ENCODE peak calls at places on chromosome 15, in seven cellular contexts. I is mesendoderm, C is mesenchymal stem cell, E is IMR-90, H is H9, V is trophoblast cell, Y is H1. T is an unnamed sample.

GRCh38 chr15:50964075-50964474 is 55.6 kb downstream of the AP4E1 start:
- DNase-seq in I (no peak), C (no peak), E (no peak), H (no peak), V (no peak), Y (no peak), T (no peak)

GRCh38 chr15:47991376-47991775 is 129.4 kb upstream of the SLC24A5 start:
- DNase-seq in I (no peak), C (peak; percentile 83), E (peak; percentile 25), H (no peak), V (no peak), Y (no peak), T (no peak)

GRCh38 chr15:29133321-29133720 is 136.3 kb downstream of the NSMCE3 start:
- DNase-seq in I (no peak), C (no peak), E (no peak), H (peak; percentile 20), V (no peak), Y (no peak), T (no peak)

GRCh38 chr15:31179683-31180082 is 78.2 kb upstream of the TRPM1 start:
- DNase-seq in I (peak; percentile 67), C (no peak), E (no peak), H (peak; percentile 42), V (no peak), Y (peak; percentile 44), T (no peak)

GRCh38 chr15:25501828-25502446 is 63.1 kb upstream of the UBE3A start:
- DNase-seq in I (peak; percentile 83), C (peak; percentile 6), E (peak; percentile 41), H (peak; percentile 45), V (peak; percentile 86), Y (no peak), T (no peak)

GRCh38 chr15:45023659-45024320 is 795 bp downstream of the SORD start:
- DNase-seq in I (peak; percentile 70), C (no peak), E (peak; percentile 5), H (no peak), V (no peak), Y (no peak), T (peak; percentile 1)

GRCh38 chr15:31031471-31032064 is 40.1 kb upstream of the MTMR10 start:
- DNase-seq in I (no peak), C (peak; percentile 49), E (peak; percentile 72), H (no peak), V (no peak), Y (no peak), T (no peak)

GRCh38 chr15:84925906-84926305 is 41.4 kb downstream of the SLC28A1 start:
- DNase-seq in I (no peak), C (no peak), E (no peak), H (no peak), V (no peak), Y (no peak), T (no peak)

GRCh38 chr15:40955930-40956542 is 2.8 kb downstream of the CHAC1 start:
- DNase-seq in I (no peak), C (peak; percentile 32), E (peak; percentile 29), H (no peak), V (no peak), Y (no peak), T (no peak)

GRCh38 chr15:72492733-72493132 is 18.6 kb downstream of the ARIH1 start:
- DNase-seq in I (no peak), C (no peak), E (no peak), H (no peak), V (no peak), Y (no peak), T (no peak)

GRCh38 chr15:90062023-90062728 is 40.1 kb downstream of the IDH2 start:
- DNase-seq in I (peak; percentile 97), C (peak; percentile 31), E (no peak), H (peak; percentile 88), V (no peak), Y (peak; percentile 78), T (peak; percentile 52)

GRCh38 chr15:36843822-36844221 is 256.5 kb downstream of the MEIS2 start:
- DNase-seq in I (no peak), C (no peak), E (no peak), H (no peak), V (no peak), Y (no peak), T (no peak)

GRCh38 chr15:29276366-29276765 is 6.7 kb upstream of the NSMCE3 start:
- DNase-seq in I (no peak), C (no peak), E (peak; percentile 17), H (no peak), V (no peak), Y (no peak), T (no peak)

GRCh38 chr15:43511012-43511885 is 6.2 kb upstream of the MAP1A start:
- DNase-seq in I (peak; percentile 76), C (peak; percentile 50), E (no peak), H (peak; percentile 63), V (peak; percentile 44), Y (peak; percentile 63), T (no peak)

GRCh38 chr15:38373016-38373415 is 80.9 kb upstream of the FAM98B start:
- DNase-seq in I (peak; percentile 20), C (no peak), E (peak; percentile 52), H (no peak), V (no peak), Y (no peak), T (no peak)

GRCh38 chr15:55681631-55682030 is 61.3 kb downstream of the PRTG start:
- DNase-seq in I (no peak), C (no peak), E (no peak), H (no peak), V (no peak), Y (no peak), T (no peak)

GRCh38 chr15:87579537-87579936 is 677.0 kb downstream of the NTRK3 start:
- DNase-seq in I (no peak), C (no peak), E (no peak), H (no peak), V (no peak), Y (no peak), T (no peak)

GRCh38 chr15:39623550-39623931 is 42.7 kb downstream of the THBS1 start:
- DNase-seq in I (no peak), C (no peak), E (no peak), H (no peak), V (no peak), Y (no peak), T (no peak)

GRCh38 chr15:33722005-33722672 is 246.2 kb upstream of the CHRM5 start:
- DNase-seq in I (no peak), C (peak; percentile 70), E (peak; percentile 77), H (no peak), V (peak; percentile 56), Y (no peak), T (no peak)

GRCh38 chr15:30001592-30001991 is 81.2 kb upstream of the GOLGA8J start:
- DNase-seq in I (no peak), C (no peak), E (no peak), H (no peak), V (no peak), Y (no peak), T (no peak)

GRCh38 chr15:43516185-43516584 is 1.2 kb upstream of the MAP1A start:
- DNase-seq in I (peak; percentile 16), C (peak; percentile 28), E (no peak), H (no peak), V (no peak), Y (no peak), T (no peak)

GRCh38 chr15:61057830-61058529 is 171.1 kb downstream of the RORA start:
- DNase-seq in I (peak; percentile 34), C (no peak), E (peak; percentile 15), H (no peak), V (no peak), Y (no peak), T (no peak)

GRCh38 chr15:62853114-62853832 is 189.3 kb upstream of the TPM1 start:
- DNase-seq in I (no peak), C (peak; percentile 23), E (no peak), H (no peak), V (peak; percentile 61), Y (no peak), T (no peak)

GRCh38 chr15:42059661-42060476 is 34.5 kb downstream of the PLA2G4D start:
- DNase-seq in I (peak; percentile 69), C (peak; percentile 48), E (peak; percentile 21), H (peak; percentile 68), V (peak; percentile 84), Y (peak; percentile 91), T (peak; percentile 65)

GRCh38 chr15:25946241-25946786 is 83.2 kb upstream of the ATP10A start:
- DNase-seq in I (peak; percentile 22), C (no peak), E (no peak), H (peak; percentile 53), V (no peak), Y (no peak), T (no peak)

DNA sequence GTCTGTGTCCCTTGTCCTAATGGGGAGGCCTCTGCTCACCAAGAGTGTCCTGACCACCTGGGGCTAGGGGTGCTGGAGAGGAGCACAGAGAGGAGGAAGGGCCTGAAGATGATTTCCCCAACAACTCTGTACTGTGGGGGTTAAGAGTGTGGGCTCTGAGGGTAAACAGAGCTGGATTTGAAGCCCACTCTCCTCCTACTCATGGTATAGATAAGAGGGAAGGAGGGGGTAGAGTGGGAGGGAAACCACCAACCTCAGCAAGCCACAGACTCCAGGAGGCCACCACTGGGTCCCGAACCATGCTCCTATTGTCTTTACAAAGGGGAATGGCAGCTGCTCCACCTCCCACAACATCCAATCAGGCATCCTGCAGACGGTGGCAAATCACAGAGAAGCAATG is 103.6 kb upstream of the RNU6-1 start:
- DNase-seq in I (no peak), C (no peak), E (no peak), H (no peak), V (no peak), Y (no peak), T (no peak)
- H2AK5ac ChIP-seq in I (peak overlapping the region; percentile 85), C (no peak overlapping the region), E (no peak overlapping the region), H (no peak overlapping the region), V (no peak overlapping the region), Y (no peak overlapping the region), T (peak overlapping the region; percentile 8)

DNA sequence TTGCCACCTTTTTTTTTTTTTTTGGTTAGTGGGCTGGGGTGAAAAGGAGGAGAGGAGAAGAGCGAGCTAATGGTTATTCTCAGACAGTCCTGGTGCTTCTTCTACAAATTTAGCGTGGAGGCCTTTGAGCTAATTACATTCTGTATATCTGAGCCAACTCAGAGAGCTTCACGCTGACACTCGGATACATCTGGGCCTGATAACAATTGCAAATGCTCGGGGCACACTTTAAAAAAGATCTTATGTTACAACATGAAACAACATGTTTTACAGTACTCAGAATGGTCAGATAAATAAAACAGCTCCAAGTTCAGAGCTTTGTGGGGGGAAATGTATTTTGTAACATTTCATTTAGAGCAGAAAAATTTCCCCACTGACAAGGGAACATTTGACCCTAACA is 966.9 kb upstream of the NR2F2 start:
- DNase-seq in I (no peak), C (no peak), E (no peak), H (no peak), V (no peak), Y (no peak), T (no peak)
- H2AK5ac ChIP-seq in I (no peak overlapping the region), C (no peak overlapping the region), E (no peak overlapping the region), H (no peak overlapping the region), V (no peak overlapping the region), Y (no peak overlapping the region), T (no peak overlapping the region)

DNA sequence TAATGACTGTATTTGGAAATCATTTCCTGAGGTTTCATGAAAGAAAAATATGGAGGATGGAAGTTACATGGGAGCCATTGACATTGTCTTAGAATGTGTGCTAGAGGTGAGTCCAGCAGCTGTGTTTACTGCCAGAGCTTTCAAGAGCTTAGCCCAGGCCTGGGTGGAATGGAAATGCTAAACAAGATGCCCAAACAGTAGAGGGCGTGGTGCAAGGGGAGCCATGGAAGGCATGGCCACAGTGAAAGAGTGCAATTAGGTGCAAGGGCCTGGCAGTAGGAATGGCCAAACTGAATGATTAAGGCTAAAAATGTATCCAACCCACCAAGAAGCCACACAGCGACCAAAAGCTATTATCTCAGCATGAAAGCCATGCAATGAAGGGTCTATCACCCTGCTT is 257.7 kb upstream of the NR2F2 start:
- DNase-seq in I (no peak), C (no peak), E (no peak), H (no peak), V (no peak), Y (no peak), T (no peak)
- H2AK5ac ChIP-seq in I (no peak overlapping the region), C (no peak overlapping the region), E (no peak overlapping the region), H (no peak overlapping the region), V (no peak overlapping the region), Y (no peak overlapping the region), T (peak overlapping the region; percentile 68)

GRCh38 chr15:69551391-69552056 is 98.9 kb downstream of the RPLP1 start:
- DNase-seq in I (no peak), C (no peak), E (no peak), H (no peak), V (peak; percentile 80), Y (no peak), T (no peak)
- H2AK5ac ChIP-seq in I (no peak overlapping the region), C (no peak overlapping the region), E (no peak overlapping the region), H (no peak overlapping the region), V (no peak overlapping the region), Y (no peak overlapping the region), T (no peak overlapping the region)